ENCODE peak calls at places on chromosomes 3 and 15, in four cellular contexts. A is OCI-LY7, G is AG08395, W is left cardiac atrium. Y is an unnamed sample.

GRCh38 chr15:99074446-99074845 is 30.4 kb upstream of the SYNM start:
- DNase-seq in A (no peak), G (no peak), W (no peak), Y (no peak)

GRCh38 chr3:150203273-150203672 is 204.8 kb upstream of the TSC22D2 start:
- DNase-seq in A (no peak), W (no peak), G (peak), Y (no peak)

GRCh38 chr3:142224482-142225072 is 808 bp downstream of the GK5 start:
- DNase-seq in A (no peak), G (no peak), W (no peak), Y (no peak)

GRCh38 chr3:169041677-169042171 is 621.8 kb downstream of the MECOM start:
- DNase-seq in A (no peak), W (no peak), G (peak), Y (no peak)

GRCh38 chr3:55467099-55467498 is 20.0 kb downstream of the WNT5A start:
- DNase-seq in G (peak), A (no peak), W (no peak), Y (no peak)

GRCh38 chr3:140292154-140292553 is 357.2 kb downstream of the CLSTN2 start:
- DNase-seq in A (no peak), G (no peak), W (no peak), Y (no peak)

GRCh38 chr15:80512729-80513670 is 108.8 kb downstream of the ARNT2 start:
- DNase-seq in A (peak), W (no peak), G (peak), Y (no peak)

GRCh38 chr3:135905058-135905724 is 60.3 kb upstream of the PPP2R3A start:
- DNase-seq in W (no peak), G (peak), A (no peak), Y (no peak)

GRCh38 chr3:171806200-171807128 is 3.8 kb downstream of the PLD1 start:
- DNase-seq in A (no peak), G (peak), W (no peak), Y (no peak)

GRCh38 chr15:85407421-85408269 is 27.2 kb downstream of the AKAP13 start:
- DNase-seq in G (peak), W (no peak), A (no peak), Y (no peak)

GRCh38 chr3:127697531-127698240 is 24.9 kb downstream of the ABTB1 start:
- DNase-seq in A (peak), G (peak), W (peak), Y (peak)

GRCh38 chr3:65605876-65606432 is 432.8 kb downstream of the MAGI1 start:
- DNase-seq in W (no peak), G (peak), A (no peak), Y (no peak)

GRCh38 chr3:116863842-116864626 is 154.5 kb downstream of the TUSC7 start:
- DNase-seq in A (peak), W (no peak), G (peak), Y (no peak)

GRCh38 chr3:14471690-14472089 is 68.5 kb downstream of the GRIP2 start:
- DNase-seq in A (no peak), G (no peak), W (no peak), Y (no peak)

GRCh38 chr15:63600001-63600645 is 2.9 kb downstream of the FBXL22 start:
- DNase-seq in A (no peak), G (no peak), W (peak), Y (no peak)

GRCh38 chr15:51917493-51917892 is 54.1 kb downstream of the LEO1 start:
- DNase-seq in G (no peak), W (no peak), A (peak), Y (no peak)

GRCh38 chr3:196501316-196502064 is 2.1 kb downstream of the RNF168 start:
- DNase-seq in W (no peak), G (no peak), A (peak), Y (no peak)

GRCh38 chr3:1987983-1988382 is 110.7 kb upstream of the CNTN4 start:
- DNase-seq in G (no peak), W (no peak), A (no peak), Y (no peak)

GRCh38 chr3:12916159-12916558 is 74.8 kb upstream of the RPL32 start:
- DNase-seq in W (no peak), A (no peak), G (no peak), Y (no peak)

Y was measured in GM18507.